ENCODE peak calls at places on chromosomes 11 and 22, in six cellular contexts. Z is iris pigment epithelial cell; B is pancreas; E is SW 1271; X is stimulated activated CD4-positive, alpha-beta T cell treated with anti-CD3 and anti-CD28 coated beads, Interleukin-1b, Interleukin-23, amount 100 ng/mL, for 1 hour; M is AG04450. Y is an unnamed sample.

GRCh38 chr22:44108076-44108475 is 72.6 kb upstream of the PARVG start:
- DNase-seq in Z (no peak), B (no peak), E (no peak), X (no peak), M (no peak), Y (no peak)

GRCh38 chr11:87430821-87431220 is 393.1 kb downstream of the TMEM135 start:
- DNase-seq in Z (no peak), B (no peak), E (no peak), X (no peak), M (no peak), Y (no peak)

GRCh38 chr11:112465433-112466024 is 204.9 kb upstream of the PLET1 start:
- DNase-seq in Z (no peak), B (no peak), E (no peak), X (no peak), M (no peak), Y (peak)

GRCh38 chr11:79973701-79974626 is 533.1 kb upstream of the TENM4 start:
- DNase-seq in Z (peak), B (no peak), E (no peak), X (no peak), M (no peak), Y (no peak)

GRCh38 chr11:82676483-82677094 is 57.1 kb downstream of the FAM181B start:
- DNase-seq in Z (no peak), B (no peak), E (no peak), X (no peak), M (no peak), Y (no peak)

GRCh38 chr11:126945319-126945718 is 55.3 kb downstream of the KIRREL3 start:
- DNase-seq in Z (no peak), B (no peak), E (no peak), X (no peak), M (no peak), Y (no peak)

GRCh38 chr11:66417000-66417399 is 3.8 kb upstream of the NPAS4 start:
- DNase-seq in Z (no peak), B (no peak), E (no peak), X (no peak), M (no peak), Y (no peak)

GRCh38 chr11:20754957-20755356 is 85.6 kb downstream of the NELL1 start:
- DNase-seq in Z (peak), B (no peak), E (no peak), X (no peak), M (no peak), Y (no peak)

GRCh38 chr11:10688401-10688800 is 5.2 kb downstream of the IRAG1 start:
- DNase-seq in Z (peak), B (no peak), E (no peak), X (no peak), M (no peak), Y (no peak)

GRCh38 chr11:104003491-104003890 is 32.9 kb upstream of the DDI1 start:
- DNase-seq in Z (peak), B (no peak), E (no peak), X (no peak), M (no peak), Y (no peak)

GRCh38 chr22:19448076-19448607 is 631 bp upstream of the C22orf39 start:
- DNase-seq in Z (peak), B (peak), E (no peak), X (no peak), M (no peak), Y (peak)

GRCh38 chr22:30485362-30485988 is 13.7 kb upstream of the SEC14L3 start:
- DNase-seq in Z (peak), B (peak), E (no peak), X (peak), M (peak), Y (no peak)

GRCh38 chr22:44628856-44629255 is 73.1 kb upstream of the PRR5 start:
- DNase-seq in Z (no peak), B (no peak), E (no peak), X (no peak), M (no peak), Y (no peak)

GRCh38 chr11:2670541-2671100 is 29.2 kb downstream of the KCNQ1OT1 start:
- DNase-seq in Z (no peak), B (no peak), E (no peak), X (no peak), M (no peak), Y (no peak)

GRCh38 chr11:110081462-110082233 is 11.5 kb upstream of the ZC3H12C start:
- DNase-seq in Z (peak), B (no peak), E (no peak), X (no peak), M (no peak), Y (no peak)